ENCODE peak calls at places on chromosomes 3 and 15, in four cellular contexts. Y is natural killer cell; K is stimulated activated naive CD8-positive, alpha-beta T cell treated with anti-CD3 and anti-CD28 coated beads, Interleukin-15, amount 100 ng/mL, for 72 hours; S is PC-3. R is an unnamed sample.

GRCh38 chr3:99637381-99638111 is 848 bp upstream of the COL8A1 start:
- DNase-seq in Y (no peak), K (no peak), S (peak; percentile 80), R (no peak)

GRCh38 chr15:45456212-45457106 is 66.1 kb downstream of the SLC30A4 start:
- DNase-seq in Y (no peak), K (peak; percentile 73), S (peak; percentile 98), R (peak; percentile 68)

GRCh38 chr3:7517979-7518378 is 657.1 kb downstream of the GRM7 start:
- DNase-seq in Y (no peak), K (no peak), S (no peak), R (no peak)

GRCh38 chr15:97961067-97961954 is 808 bp downstream of the ARRDC4 start:
- DNase-seq in Y (peak; percentile 26), K (no peak), S (peak; percentile 40), R (no peak)

GRCh38 chr15:72758195-72758594 is 25.4 kb downstream of the ADPGK start:
- DNase-seq in Y (no peak), K (no peak), S (peak; percentile 19), R (no peak)

GRCh38 chr15:87118424-87118823 is 1038.8 kb downstream of the AGBL1 start:
- DNase-seq in Y (no peak), K (no peak), S (no peak), R (no peak)

GRCh38 chr3:40523781-40524180 is 979 bp upstream of the ZNF621 start:
- DNase-seq in Y (no peak), K (no peak), S (peak; percentile 3), R (no peak)

GRCh38 chr15:48596415-48596814 is 49.1 kb downstream of the FBN1 start:
- DNase-seq in Y (no peak), K (no peak), S (no peak), R (no peak)

GRCh38 chr3:141447391-141447790 is 39.4 kb upstream of the RASA2 start:
- DNase-seq in Y (no peak), K (no peak), S (no peak), R (no peak)

GRCh38 chr3:124032351-124032880 is 40.5 kb upstream of the ROPN1 start:
- DNase-seq in Y (no peak), K (no peak), S (peak; percentile 15), R (no peak)

GRCh38 chr15:31338879-31339557 is 12.4 kb downstream of the KLF13 start:
- DNase-seq in Y (no peak), K (peak; percentile 66), S (peak; percentile 27), R (no peak)

GRCh38 chr15:64152507-64153387 is 1.2 kb downstream of the SNX22 start:
- DNase-seq in Y (no peak), K (no peak), S (no peak), R (no peak)

GRCh38 chr15:62254137-62254934 is 89.3 kb upstream of the C2CD4B start:
- DNase-seq in Y (peak; percentile 31), K (peak; percentile 66), S (peak; percentile 51), R (peak; percentile 29)